ENCODE peak calls at places on chromosomes 7 and 10, in six cellular contexts. One of them, this sample, is unnamed.

GRCh38 chr10:14035506-14035905 is 295.2 kb downstream of the FRMD4A start:
- DNase-seq in C1 segment of cervical spinal cord: no peak
- DNase-seq in GM12891: no peak
- DNase-seq in GM06990: no peak
- DNase-seq in esophagus squamous epithelium: no peak
- DNase-seq in ELR: no peak
- DNase-seq in this sample: no peak

GRCh38 chr10:5467634-5468255 is 31.6 kb downstream of the CALML5 start:
- DNase-seq in C1 segment of cervical spinal cord: no peak
- DNase-seq in GM06990: no peak
- DNase-seq in GM12891: no peak
- DNase-seq in ELR: no peak
- DNase-seq in esophagus squamous epithelium: no peak
- DNase-seq in this sample: no peak

GRCh38 chr10:79434816-79435215 is 10.6 kb downstream of the ZCCHC24 start:
- DNase-seq in esophagus squamous epithelium: no peak
- DNase-seq in GM06990: no peak
- DNase-seq in ELR: peak; percentile 71
- DNase-seq in C1 segment of cervical spinal cord: no peak
- DNase-seq in GM12891: no peak
- DNase-seq in this sample: no peak

GRCh38 chr10:95183132-95183450 is 10.9 kb upstream of the ACSM6 start:
- DNase-seq in ELR: no peak
- DNase-seq in esophagus squamous epithelium: no peak
- DNase-seq in C1 segment of cervical spinal cord: no peak
- DNase-seq in GM06990: no peak
- DNase-seq in GM12891: no peak
- DNase-seq in this sample: no peak

GRCh38 chr7:155830961-155831806 is 18.9 kb upstream of the SHH start:
- DNase-seq in GM06990: no peak
- DNase-seq in GM12891: no peak
- DNase-seq in ELR: no peak
- DNase-seq in C1 segment of cervical spinal cord: no peak
- DNase-seq in esophagus squamous epithelium: no peak
- DNase-seq in this sample: no peak

GRCh38 chr7:41003031-41003925 is 699.6 kb downstream of the INHBA start:
- DNase-seq in GM12891: no peak
- DNase-seq in C1 segment of cervical spinal cord: no peak
- DNase-seq in GM06990: no peak
- DNase-seq in ELR: peak; percentile 65
- DNase-seq in esophagus squamous epithelium: no peak
- DNase-seq in this sample: peak; percentile 15

GRCh38 chr7:4665661-4666060 is 16.4 kb upstream of the FOXK1 start:
- DNase-seq in ELR: peak; percentile 79
- DNase-seq in GM12891: no peak
- DNase-seq in GM06990: no peak
- DNase-seq in esophagus squamous epithelium: no peak
- DNase-seq in C1 segment of cervical spinal cord: no peak
- DNase-seq in this sample: no peak

GRCh38 chr7:144384555-144385245 is 18.8 kb downstream of the NOBOX start:
- DNase-seq in ELR: no peak
- DNase-seq in GM12891: no peak
- DNase-seq in esophagus squamous epithelium: no peak
- DNase-seq in C1 segment of cervical spinal cord: no peak
- DNase-seq in GM06990: peak; percentile 30
- DNase-seq in this sample: no peak

GRCh38 chr7:76352193-76352592 is 6.6 kb downstream of the YWHAG start:
- DNase-seq in C1 segment of cervical spinal cord: no peak
- DNase-seq in ELR: peak; percentile 16
- DNase-seq in esophagus squamous epithelium: no peak
- DNase-seq in GM12891: no peak
- DNase-seq in GM06990: no peak
- DNase-seq in this sample: no peak

GRCh38 chr7:40604601-40605438 is 470.0 kb downstream of the SUGCT start:
- DNase-seq in esophagus squamous epithelium: no peak
- DNase-seq in C1 segment of cervical spinal cord: peak; percentile 67
- DNase-seq in GM12891: no peak
- DNase-seq in GM06990: peak; percentile 18
- DNase-seq in ELR: peak; percentile 43
- DNase-seq in this sample: peak; percentile 30

GRCh38 chr7:142808802-142809583 is 38.2 kb downstream of the PRSS2 start:
- DNase-seq in C1 segment of cervical spinal cord: no peak
- DNase-seq in GM12891: no peak
- DNase-seq in GM06990: peak; percentile 88
- DNase-seq in esophagus squamous epithelium: peak; percentile 59
- DNase-seq in ELR: peak; percentile 69
- DNase-seq in this sample: peak; percentile 66

GRCh38 chr7:158006841-158007696 is 580.6 kb downstream of the PTPRN2 start:
- DNase-seq in ELR: no peak
- DNase-seq in esophagus squamous epithelium: no peak
- DNase-seq in GM06990: no peak
- DNase-seq in GM12891: no peak
- DNase-seq in C1 segment of cervical spinal cord: no peak
- DNase-seq in this sample: no peak

GRCh38 chr7:132580277-132580676 is 4.0 kb upstream of the PLXNA4 start:
- DNase-seq in GM06990: no peak
- DNase-seq in esophagus squamous epithelium: no peak
- DNase-seq in C1 segment of cervical spinal cord: no peak
- DNase-seq in ELR: peak; percentile 17
- DNase-seq in GM12891: peak; percentile 17
- DNase-seq in this sample: peak; percentile 34

GRCh38 chr7:7956531-7957221 is 11.9 kb upstream of the GLCCI1 start:
- DNase-seq in ELR: peak; percentile 74
- DNase-seq in GM06990: no peak
- DNase-seq in C1 segment of cervical spinal cord: no peak
- DNase-seq in GM12891: no peak
- DNase-seq in esophagus squamous epithelium: no peak
- DNase-seq in this sample: no peak

GRCh38 chr7:101650579-101651081 is 21.5 kb upstream of the MYL10 start:
- DNase-seq in ELR: no peak
- DNase-seq in esophagus squamous epithelium: no peak
- DNase-seq in GM12891: no peak
- DNase-seq in GM06990: no peak
- DNase-seq in C1 segment of cervical spinal cord: no peak
- DNase-seq in this sample: peak; percentile 16

GRCh38 chr10:32211046-32211363 is 136.0 kb downstream of the EPC1 start:
- DNase-seq in ELR: no peak
- DNase-seq in GM06990: no peak
- DNase-seq in esophagus squamous epithelium: no peak
- DNase-seq in C1 segment of cervical spinal cord: no peak
- DNase-seq in GM12891: no peak
- DNase-seq in this sample: no peak

GRCh38 chr10:46307281-46308112 is 20.7 kb downstream of the ANTXRL start:
- DNase-seq in ELR: no peak
- DNase-seq in GM06990: no peak
- DNase-seq in esophagus squamous epithelium: no peak
- DNase-seq in GM12891: no peak
- DNase-seq in C1 segment of cervical spinal cord: no peak
- DNase-seq in this sample: no peak

GRCh38 chr10:96339956-96340904 is 18.6 kb downstream of the OPALIN start:
- DNase-seq in esophagus squamous epithelium: no peak
- DNase-seq in ELR: peak; percentile 73
- DNase-seq in GM12891: peak; percentile 14
- DNase-seq in C1 segment of cervical spinal cord: peak; percentile 22
- DNase-seq in GM06990: no peak
- DNase-seq in this sample: peak; percentile 61

GRCh38 chr7:46385662-46386309 is 464.7 kb upstream of the IGFBP3 start:
- DNase-seq in ELR: peak; percentile 90
- DNase-seq in esophagus squamous epithelium: no peak
- DNase-seq in GM12891: no peak
- DNase-seq in C1 segment of cervical spinal cord: no peak
- DNase-seq in GM06990: no peak
- DNase-seq in this sample: no peak

GRCh38 chr10:93542358-93542791 is 24.1 kb upstream of the FFAR4 start:
- DNase-seq in ELR: no peak
- DNase-seq in esophagus squamous epithelium: no peak
- DNase-seq in GM06990: no peak
- DNase-seq in GM12891: no peak
- DNase-seq in C1 segment of cervical spinal cord: no peak
- DNase-seq in this sample: no peak

GRCh38 chr10:101273330-101273729 is 44.1 kb upstream of the LBX1 start:
- DNase-seq in ELR: no peak
- DNase-seq in esophagus squamous epithelium: no peak
- DNase-seq in GM06990: no peak
- DNase-seq in C1 segment of cervical spinal cord: no peak
- DNase-seq in GM12891: no peak
- DNase-seq in this sample: no peak

GRCh38 chr7:45033261-45033930 is 33.4 kb downstream of the CCM2 start:
- DNase-seq in C1 segment of cervical spinal cord: no peak
- DNase-seq in esophagus squamous epithelium: no peak
- DNase-seq in GM12891: no peak
- DNase-seq in GM06990: no peak
- DNase-seq in ELR: peak; percentile 53
- DNase-seq in this sample: no peak

GRCh38 chr10:131733596-131733995 is 167.2 kb upstream of the PPP2R2D start:
- DNase-seq in GM06990: no peak
- DNase-seq in esophagus squamous epithelium: no peak
- DNase-seq in GM12891: no peak
- DNase-seq in C1 segment of cervical spinal cord: no peak
- DNase-seq in ELR: no peak
- DNase-seq in this sample: no peak

GRCh38 chr7:27242580-27243339 is at the start of gene EVX1:
- DNase-seq in C1 segment of cervical spinal cord: no peak
- DNase-seq in GM06990: no peak
- DNase-seq in GM12891: no peak
- DNase-seq in esophagus squamous epithelium: no peak
- DNase-seq in ELR: peak; percentile 32
- DNase-seq in this sample: no peak

GRCh38 chr10:8060010-8060703 is 5.7 kb downstream of the GATA3 start:
- DNase-seq in GM06990: peak; percentile 62
- DNase-seq in ELR: no peak
- DNase-seq in C1 segment of cervical spinal cord: no peak
- DNase-seq in esophagus squamous epithelium: no peak
- DNase-seq in GM12891: no peak
- DNase-seq in this sample: no peak

GRCh38 chr7:39271386-39271785 is 293.7 kb downstream of the POU6F2 start:
- DNase-seq in esophagus squamous epithelium: no peak
- DNase-seq in GM12891: no peak
- DNase-seq in ELR: no peak
- DNase-seq in C1 segment of cervical spinal cord: peak; percentile 17
- DNase-seq in GM06990: no peak
- DNase-seq in this sample: no peak

GRCh38 chr10:754914-755313 is 65.4 kb upstream of the DIP2C start:
- DNase-seq in C1 segment of cervical spinal cord: no peak
- DNase-seq in ELR: no peak
- DNase-seq in esophagus squamous epithelium: no peak
- DNase-seq in GM12891: no peak
- DNase-seq in GM06990: no peak
- DNase-seq in this sample: no peak